ENCODE peak calls at places on chromosome 1, in four cellular contexts. A is T-helper 1 cell, R is putamen, H is HAP-1. M is an unnamed sample.

GRCh38 chr1:31102501-31102950 is 37.0 kb upstream of the PUM1 start:
- DNase-seq in H (no peak), R (no peak), A (no peak), M (no peak)

GRCh38 chr1:211379446-211379845 is 52.8 kb downstream of the TRAF5 start:
- DNase-seq in R (no peak), H (no peak), A (no peak), M (no peak)

GRCh38 chr1:7930547-7931445 is 9.8 kb downstream of the TNFRSF9 start:
- DNase-seq in A (no peak), R (no peak), H (no peak), M (no peak)

GRCh38 chr1:208206092-208206698 is 38.0 kb downstream of the PLXNA2 start:
- DNase-seq in R (no peak), H (no peak), A (no peak), M (no peak)

GRCh38 chr1:74964508-74964907 is 169.7 kb upstream of the LHX8 start:
- DNase-seq in R (peak), A (no peak), H (no peak), M (no peak)

GRCh38 chr1:226635456-226635941 is 86.9 kb downstream of the STUM start:
- DNase-seq in H (no peak), A (peak), R (no peak), M (peak)

GRCh38 chr1:169550294-169550693 is 36.0 kb downstream of the F5 start:
- DNase-seq in H (peak), A (no peak), R (no peak), M (no peak)

GRCh38 chr1:18949689-18950414 is 6.6 kb downstream of the IFFO2 start:
- DNase-seq in A (no peak), R (peak), H (no peak), M (no peak)

GRCh38 chr1:94362466-94363058 is 55.6 kb upstream of the ABCD3 start:
- DNase-seq in H (no peak), A (no peak), R (no peak), M (no peak)

GRCh38 chr1:35369922-35370671 is 101.6 kb downstream of the ZMYM4 start:
- DNase-seq in A (no peak), H (no peak), R (peak), M (no peak)

M was measured in effector CD4-positive, alpha-beta T cell.